ENCODE peak calls at places on chromosomes 3 and 15, in four cellular contexts. One of them, this sample, is unnamed. For H3K4me1, the result is how much of the 10 kb centered on the place peaks cover.

GRCh38 chr3:151318313-151318712 is 1.7 kb upstream of the GPR87 start:
- DNase-seq in left lung: no peak
- DNase-seq in prostate gland: no peak
- DNase-seq in cardiac muscle cell: no peak
- DNase-seq in this sample: no peak

GRCh38 chr3:142239421-142239820 is 14.0 kb upstream of the GK5 start:
- DNase-seq in left lung: no peak
- DNase-seq in prostate gland: no peak
- DNase-seq in cardiac muscle cell: no peak
- DNase-seq in this sample: no peak

GRCh38 chr3:113104746-113105479 is 106.4 kb upstream of the BOC start:
- DNase-seq in left lung: no peak
- DNase-seq in prostate gland: no peak
- DNase-seq in cardiac muscle cell: no peak
- DNase-seq in this sample: no peak

GRCh38 chr3:107810195-107811071 is 280.4 kb downstream of the CD47 start:
- DNase-seq in left lung: no peak
- DNase-seq in prostate gland: no peak
- DNase-seq in cardiac muscle cell: no peak
- DNase-seq in this sample: no peak

GRCh38 chr3:108219336-108219735 is 2.9 kb downstream of the IFT57 start:
- DNase-seq in left lung: no peak
- DNase-seq in prostate gland: no peak
- DNase-seq in cardiac muscle cell: no peak
- DNase-seq in this sample: no peak

GRCh38 chr3:44803298-44803697 is 41.7 kb downstream of the KIF15 start:
- DNase-seq in left lung: no peak
- DNase-seq in prostate gland: no peak
- DNase-seq in cardiac muscle cell: no peak
- DNase-seq in this sample: no peak

GRCh38 chr15:36161781-36162212 is 417.6 kb upstream of the CDIN1 start:
- DNase-seq in left lung: no peak
- DNase-seq in prostate gland: no peak
- DNase-seq in cardiac muscle cell: no peak
- DNase-seq in this sample: no peak

GRCh38 chr3:117528688-117529087 is 819.1 kb downstream of the TUSC7 start:
- DNase-seq in left lung: no peak
- DNase-seq in prostate gland: no peak
- DNase-seq in cardiac muscle cell: no peak
- DNase-seq in this sample: no peak

GRCh38 chr15:87877114-87877810 is 379.3 kb downstream of the NTRK3 start:
- DNase-seq in left lung: no peak
- DNase-seq in prostate gland: no peak
- DNase-seq in cardiac muscle cell: peak
- DNase-seq in this sample: no peak

GRCh38 chr3:30642715-30643361 is 36.4 kb downstream of the TGFBR2 start:
- DNase-seq in left lung: no peak
- DNase-seq in prostate gland: no peak
- DNase-seq in cardiac muscle cell: no peak
- DNase-seq in this sample: no peak

GRCh38 chr3:33211444-33211843 is 7.2 kb downstream of the SUSD5 start:
- DNase-seq in left lung: peak
- DNase-seq in prostate gland: no peak
- DNase-seq in cardiac muscle cell: no peak
- DNase-seq in this sample: no peak

DNA sequence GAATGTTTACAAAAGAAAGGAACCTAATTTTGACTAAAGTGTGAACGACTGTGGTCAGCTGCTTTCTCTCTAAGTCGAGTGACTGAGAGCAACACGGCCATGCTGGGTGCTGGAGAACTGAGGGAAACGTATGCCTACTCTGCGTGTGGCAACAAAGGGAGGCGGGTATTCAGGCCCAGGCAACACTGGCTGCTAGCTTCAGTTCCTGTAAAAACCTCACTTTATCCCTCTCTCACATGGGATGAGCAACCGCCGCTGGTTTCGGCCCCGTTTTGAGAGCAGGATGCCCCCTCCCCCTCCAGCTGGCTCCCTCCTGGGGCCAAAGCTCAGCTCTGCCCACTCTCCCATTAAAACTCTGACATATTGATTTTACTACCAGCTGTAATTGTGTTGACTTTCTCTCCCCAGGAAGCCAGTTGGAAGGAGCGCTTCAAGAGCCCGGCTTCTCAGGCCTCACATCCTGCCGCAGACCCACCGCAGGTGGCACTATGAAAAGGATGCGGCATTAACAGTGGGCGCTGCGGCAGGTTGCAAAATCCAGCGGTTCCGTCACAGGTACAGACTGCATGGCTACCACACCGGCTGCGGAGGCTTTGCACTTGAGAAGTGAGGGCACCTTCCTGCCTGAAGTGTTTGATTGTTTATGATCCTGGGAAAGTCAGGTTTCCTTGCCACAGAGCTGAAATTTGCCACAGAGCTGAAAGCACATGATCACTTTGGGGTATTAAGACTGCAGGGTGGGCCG is 12.7 kb downstream of the PLXND1 start:
- DNase-seq in left lung: no peak
- DNase-seq in prostate gland: peak
- DNase-seq in cardiac muscle cell: no peak
- DNase-seq in this sample: no peak
- H3K4me1 ChIP-seq in left lung: half or more
- H3K4me1 ChIP-seq in prostate gland: under half
- H3K4me1 ChIP-seq in cardiac muscle cell: under half
- H3K4me1 ChIP-seq in this sample: under half

GRCh38 chr15:50137893-50138292 is 18.9 kb upstream of the ATP8B4 start:
- DNase-seq in left lung: no peak
- DNase-seq in prostate gland: no peak
- DNase-seq in cardiac muscle cell: no peak
- DNase-seq in this sample: no peak
- TF ChIP-seq CTCF in left lung: no peak
- TF ChIP-seq CTCF in prostate gland: no peak
- TF ChIP-seq CTCF in cardiac muscle cell: no peak
- TF ChIP-seq CTCF in this sample: no peak

DNA sequence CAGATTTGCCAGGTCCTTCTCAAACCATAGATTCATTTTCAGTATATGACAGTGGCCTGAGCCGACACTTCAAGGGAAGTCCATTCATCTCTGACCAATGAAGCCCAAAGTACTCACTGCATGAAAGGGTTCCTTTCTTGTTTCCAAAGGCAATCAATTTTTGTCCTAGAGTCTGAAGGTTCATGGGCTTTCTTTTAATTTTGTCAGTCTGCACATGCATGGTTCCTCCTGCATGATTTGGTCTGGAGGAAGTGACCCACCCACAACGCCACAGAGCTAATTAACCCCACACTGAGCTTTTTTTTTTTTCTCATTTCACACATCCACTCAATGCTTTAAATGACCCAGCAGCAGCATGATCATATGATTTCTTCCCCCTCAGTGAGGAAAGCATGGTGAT is 216.4 kb downstream of the TIGIT start:
- DNase-seq in left lung: no peak
- DNase-seq in prostate gland: no peak
- DNase-seq in cardiac muscle cell: no peak
- DNase-seq in this sample: no peak
- H3K4me1 ChIP-seq in left lung: under half
- H3K4me1 ChIP-seq in prostate gland: under half
- H3K4me1 ChIP-seq in cardiac muscle cell: under half
- H3K4me1 ChIP-seq in this sample: under half

GRCh38 chr15:59649603-59650002 is 7.7 kb downstream of the GTF2A2 start:
- DNase-seq in left lung: no peak
- DNase-seq in prostate gland: no peak
- DNase-seq in cardiac muscle cell: no peak
- DNase-seq in this sample: no peak

GRCh38 chr15:59657635-59658125 is 365 bp upstream of the GTF2A2 start:
- DNase-seq in left lung: peak
- DNase-seq in prostate gland: no peak
- DNase-seq in cardiac muscle cell: no peak
- DNase-seq in this sample: peak

GRCh38 chr15:59656935-59657634 is at the start of gene GTF2A2:
- DNase-seq in left lung: peak
- DNase-seq in prostate gland: peak
- DNase-seq in cardiac muscle cell: peak
- DNase-seq in this sample: peak

GRCh38 chr15:59659366-59659765 is 2.1 kb upstream of the GTF2A2 start:
- DNase-seq in left lung: no peak
- DNase-seq in prostate gland: no peak
- DNase-seq in cardiac muscle cell: no peak
- DNase-seq in this sample: no peak

DNA sequence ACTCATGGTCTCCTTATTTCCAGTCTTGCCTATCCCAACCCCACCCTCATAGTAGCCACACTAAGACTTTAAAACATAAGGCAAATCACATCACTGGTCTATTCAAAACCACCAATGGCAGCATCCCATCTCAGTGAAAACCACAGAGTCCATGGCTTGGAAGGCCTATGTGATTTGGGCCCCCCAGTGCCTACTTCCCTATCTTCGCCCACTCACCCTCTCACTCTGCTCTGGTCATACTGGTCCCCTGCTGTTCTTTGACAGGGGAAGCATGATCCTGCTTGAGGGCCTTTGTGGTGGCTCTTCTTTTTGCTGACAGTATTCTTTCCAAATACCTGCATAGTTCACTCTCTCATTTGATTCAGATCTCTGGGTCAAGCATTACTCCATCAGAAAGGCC is 3.3 kb downstream of the GTF2A2 start:
- DNase-seq in left lung: no peak
- DNase-seq in prostate gland: no peak
- DNase-seq in cardiac muscle cell: no peak
- DNase-seq in this sample: no peak
- TF ChIP-seq CTCF in left lung: no peak
- TF ChIP-seq CTCF in prostate gland: no peak
- TF ChIP-seq CTCF in cardiac muscle cell: no peak
- TF ChIP-seq CTCF in this sample: no peak

DNA sequence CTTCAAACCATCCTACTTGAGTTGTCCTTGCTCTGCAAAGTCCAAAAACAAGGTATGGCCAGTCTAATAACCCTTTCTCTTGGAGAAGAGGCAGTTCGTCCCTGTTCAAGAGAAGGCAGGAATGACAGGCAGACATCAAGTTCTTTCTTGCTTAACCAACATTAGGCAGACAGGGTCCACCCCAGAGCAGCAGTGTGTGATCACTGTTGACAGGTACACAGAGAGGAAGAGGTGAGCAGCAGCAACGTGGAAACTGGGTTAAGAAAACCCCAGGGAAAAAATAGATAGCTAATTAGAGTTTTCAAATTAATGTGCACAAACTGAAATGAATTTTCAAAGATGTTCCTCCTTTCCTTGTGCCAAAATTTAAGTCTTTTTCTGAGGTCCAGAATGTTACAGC is 48.2 kb downstream of the TNIK start:
- DNase-seq in left lung: no peak
- DNase-seq in prostate gland: no peak
- DNase-seq in cardiac muscle cell: no peak
- DNase-seq in this sample: no peak
- H3K4me1 ChIP-seq in left lung: under half
- H3K4me1 ChIP-seq in prostate gland: under half
- H3K4me1 ChIP-seq in cardiac muscle cell: under half
- H3K4me1 ChIP-seq in this sample: under half

GRCh38 chr15:71114887-71115566 is at the start of gene THSD4:
- DNase-seq in left lung: peak
- DNase-seq in prostate gland: peak
- DNase-seq in cardiac muscle cell: peak
- DNase-seq in this sample: peak
- TF ChIP-seq CTCF in left lung: peak
- TF ChIP-seq CTCF in prostate gland: peak
- TF ChIP-seq CTCF in cardiac muscle cell: peak
- TF ChIP-seq CTCF in this sample: peak

GRCh38 chr15:44812029-44812517 is 75.7 kb downstream of the TRIM69 start:
- DNase-seq in left lung: no peak
- DNase-seq in prostate gland: peak
- DNase-seq in cardiac muscle cell: no peak
- DNase-seq in this sample: peak

GRCh38 chr15:44813231-44813630 is 76.9 kb downstream of the TRIM69 start:
- DNase-seq in left lung: peak
- DNase-seq in prostate gland: no peak
- DNase-seq in cardiac muscle cell: no peak
- DNase-seq in this sample: peak

GRCh38 chr15:44811347-44811746 is 75.0 kb downstream of the TRIM69 start:
- DNase-seq in left lung: no peak
- DNase-seq in prostate gland: no peak
- DNase-seq in cardiac muscle cell: no peak
- DNase-seq in this sample: peak

GRCh38 chr15:44808557-44808956 is 72.2 kb downstream of the TRIM69 start:
- DNase-seq in left lung: no peak
- DNase-seq in prostate gland: no peak
- DNase-seq in cardiac muscle cell: no peak
- DNase-seq in this sample: no peak

DNA sequence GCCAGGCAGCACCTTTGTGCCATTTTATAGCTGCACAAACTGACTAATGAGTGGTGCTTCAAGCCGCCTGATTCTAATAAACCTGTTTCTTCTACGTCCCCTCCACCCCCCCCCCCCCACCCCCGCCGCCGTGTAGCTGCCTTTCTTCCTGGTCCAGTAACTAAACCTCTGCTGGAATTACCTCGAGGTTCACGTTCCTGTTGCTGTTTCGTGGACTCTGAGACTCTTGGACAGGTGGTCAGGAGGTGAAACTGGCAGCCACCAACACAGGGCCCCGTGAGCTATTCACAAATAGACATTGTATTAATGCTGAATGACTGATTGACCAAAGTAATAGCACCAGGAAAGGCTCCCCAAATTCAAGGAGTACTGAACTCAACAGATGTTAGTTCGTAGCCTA is 73.9 kb downstream of the TRIM69 start:
- DNase-seq in left lung: no peak
- DNase-seq in prostate gland: peak
- DNase-seq in cardiac muscle cell: no peak
- DNase-seq in this sample: no peak
- H3K4me1 ChIP-seq in left lung: under half
- H3K4me1 ChIP-seq in prostate gland: under half
- H3K4me1 ChIP-seq in cardiac muscle cell: under half
- H3K4me1 ChIP-seq in this sample: under half

DNA sequence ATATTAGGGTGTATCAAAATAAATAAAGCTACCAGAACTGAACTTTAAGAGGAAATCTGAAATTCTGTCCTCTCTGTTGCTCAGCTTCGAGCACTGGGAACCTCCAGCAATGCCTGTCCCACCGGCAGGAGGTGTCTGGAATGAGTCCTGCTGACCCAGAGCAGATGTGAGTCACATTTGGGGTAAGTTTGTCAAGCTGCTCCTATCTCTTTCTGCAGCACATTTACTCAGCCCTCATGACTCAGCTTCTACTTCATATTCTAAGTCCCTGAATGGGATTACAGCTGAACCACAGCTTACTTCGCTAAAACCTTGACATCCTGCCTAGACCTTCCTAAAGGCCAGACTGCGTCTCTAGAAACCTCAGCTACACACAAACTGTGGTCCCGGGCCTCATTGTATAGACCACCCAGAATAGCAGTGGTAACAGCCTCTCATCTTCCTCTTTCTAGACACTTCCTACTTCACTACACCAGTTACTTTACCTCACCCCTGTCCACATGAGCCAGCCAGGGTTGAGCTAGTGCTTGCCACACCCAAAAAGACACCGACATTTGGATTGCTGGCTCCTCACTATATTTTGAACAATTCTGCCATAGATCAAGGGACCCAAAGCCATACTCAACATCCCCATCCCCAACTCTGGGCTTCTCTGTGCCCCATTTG is 109.6 kb upstream of the TMCO5A start:
- DNase-seq in left lung: no peak
- DNase-seq in prostate gland: no peak
- DNase-seq in cardiac muscle cell: no peak
- DNase-seq in this sample: no peak
- TF ChIP-seq CTCF in left lung: no peak
- TF ChIP-seq CTCF in prostate gland: no peak
- TF ChIP-seq CTCF in cardiac muscle cell: peak
- TF ChIP-seq CTCF in this sample: no peak

GRCh38 chr15:63512148-63512547 is 7.8 kb downstream of the USP3 start:
- DNase-seq in left lung: no peak
- DNase-seq in prostate gland: no peak
- DNase-seq in cardiac muscle cell: no peak
- DNase-seq in this sample: no peak
- H3K4me1 ChIP-seq in left lung: half or more
- H3K4me1 ChIP-seq in prostate gland: under half
- H3K4me1 ChIP-seq in cardiac muscle cell: under half
- H3K4me1 ChIP-seq in this sample: under half